ENCODE peak calls at places on chromosome 1, in four cellular contexts. One of them, this sample, is unnamed.
A peak's percentile ranks its signal among the peaks of the same experiment; 100 is the strongest.

GRCh38 chr1:223102797-223103533 is 40.1 kb downstream of the TLR5 start:
- DNase-seq in psoas muscle: no peak
- DNase-seq in adrenal gland: no peak
- DNase-seq in fibroblast of lung: peak; percentile 34
- DNase-seq in this sample: no peak

GRCh38 chr1:78054559-78054958 is 8.8 kb downstream of the GIPC2 start:
- DNase-seq in adrenal gland: no peak
- DNase-seq in fibroblast of lung: peak; percentile 43
- DNase-seq in psoas muscle: no peak
- DNase-seq in this sample: no peak

GRCh38 chr1:109481646-109482045 is 2.1 kb upstream of the ATXN7L2 start:
- DNase-seq in adrenal gland: no peak
- DNase-seq in psoas muscle: no peak
- DNase-seq in fibroblast of lung: no peak
- DNase-seq in this sample: no peak

GRCh38 chr1:155080250-155081228 is 1.9 kb downstream of the EFNA3 start:
- DNase-seq in fibroblast of lung: no peak
- DNase-seq in adrenal gland: no peak
- DNase-seq in psoas muscle: no peak
- DNase-seq in this sample: no peak

GRCh38 chr1:60132985-60133673 is 59.6 kb upstream of the C1orf87 start:
- DNase-seq in adrenal gland: no peak
- DNase-seq in fibroblast of lung: peak; percentile 93
- DNase-seq in psoas muscle: no peak
- DNase-seq in this sample: peak; percentile 89

GRCh38 chr1:46522184-46522968 is 29.1 kb downstream of the KNCN start:
- DNase-seq in fibroblast of lung: peak; percentile 82
- DNase-seq in psoas muscle: peak; percentile 64
- DNase-seq in adrenal gland: peak; percentile 82
- DNase-seq in this sample: no peak

GRCh38 chr1:109821831-109822745 is 58.4 kb upstream of the EPS8L3 start:
- DNase-seq in adrenal gland: peak; percentile 91
- DNase-seq in psoas muscle: peak; percentile 82
- DNase-seq in fibroblast of lung: peak; percentile 63
- DNase-seq in this sample: no peak

GRCh38 chr1:109151146-109151545 is 37.2 kb downstream of the ELAPOR1 start:
- DNase-seq in fibroblast of lung: peak; percentile 72
- DNase-seq in adrenal gland: peak; percentile 35
- DNase-seq in psoas muscle: no peak
- DNase-seq in this sample: no peak

GRCh38 chr1:5647226-5647625 is 345.0 kb downstream of the NPHP4 start:
- DNase-seq in adrenal gland: no peak
- DNase-seq in fibroblast of lung: no peak
- DNase-seq in psoas muscle: no peak
- DNase-seq in this sample: no peak

GRCh38 chr1:94209425-94209824 is 28.0 kb downstream of the ARHGAP29 start:
- DNase-seq in fibroblast of lung: peak; percentile 44
- DNase-seq in psoas muscle: no peak
- DNase-seq in adrenal gland: no peak
- DNase-seq in this sample: peak; percentile 20

GRCh38 chr1:153578936-153579335 is 13.3 kb upstream of the S100A2 start:
- DNase-seq in adrenal gland: no peak
- DNase-seq in psoas muscle: no peak
- DNase-seq in fibroblast of lung: no peak
- DNase-seq in this sample: no peak

GRCh38 chr1:38005195-38006007 is at the start of gene FHL3:
- DNase-seq in adrenal gland: peak; percentile 67
- DNase-seq in psoas muscle: peak; percentile 94
- DNase-seq in fibroblast of lung: peak; percentile 68
- DNase-seq in this sample: no peak

GRCh38 chr1:203039609-203040517 is 13.6 kb downstream of the PPFIA4 start:
- DNase-seq in psoas muscle: no peak
- DNase-seq in adrenal gland: no peak
- DNase-seq in fibroblast of lung: no peak
- DNase-seq in this sample: no peak

GRCh38 chr1:109020693-109021092 is 21.2 kb downstream of the WDR47 start:
- DNase-seq in adrenal gland: no peak
- DNase-seq in psoas muscle: no peak
- DNase-seq in fibroblast of lung: no peak
- DNase-seq in this sample: no peak

GRCh38 chr1:1614204-1614953 is 921 bp upstream of the MIB2 start:
- DNase-seq in fibroblast of lung: peak; percentile 90
- DNase-seq in psoas muscle: peak; percentile 54
- DNase-seq in adrenal gland: peak; percentile 90
- DNase-seq in this sample: no peak

GRCh38 chr1:164587617-164588367 is 28.8 kb downstream of the PBX1 start:
- DNase-seq in fibroblast of lung: no peak
- DNase-seq in psoas muscle: no peak
- DNase-seq in adrenal gland: no peak
- DNase-seq in this sample: no peak

GRCh38 chr1:200299571-200299970 is 110.3 kb downstream of the ZNF281 start:
- DNase-seq in fibroblast of lung: peak; percentile 25
- DNase-seq in adrenal gland: no peak
- DNase-seq in psoas muscle: no peak
- DNase-seq in this sample: no peak

GRCh38 chr1:155131285-155131684 is 3.6 kb downstream of the EFNA1 start:
- DNase-seq in fibroblast of lung: no peak
- DNase-seq in psoas muscle: peak; percentile 90
- DNase-seq in adrenal gland: no peak
- DNase-seq in this sample: no peak

GRCh38 chr1:8602471-8603219 is 214.8 kb downstream of the RERE start:
- DNase-seq in fibroblast of lung: no peak
- DNase-seq in adrenal gland: no peak
- DNase-seq in psoas muscle: no peak
- DNase-seq in this sample: no peak

GRCh38 chr1:2412773-2413494 is 570 bp upstream of the PEX10 start:
- DNase-seq in fibroblast of lung: peak; percentile 50
- DNase-seq in psoas muscle: no peak
- DNase-seq in adrenal gland: no peak
- DNase-seq in this sample: no peak

GRCh38 chr1:45491464-45492260 is 699 bp upstream of the TESK2 start:
- DNase-seq in adrenal gland: no peak
- DNase-seq in psoas muscle: no peak
- DNase-seq in fibroblast of lung: no peak
- DNase-seq in this sample: no peak

GRCh38 chr1:155000475-155000724 is 2.2 kb upstream of the ZBTB7B start:
- DNase-seq in fibroblast of lung: no peak
- DNase-seq in adrenal gland: no peak
- DNase-seq in psoas muscle: no peak
- DNase-seq in this sample: no peak

GRCh38 chr1:234906654-234907053 is 222.0 kb downstream of the TOMM20 start:
- DNase-seq in psoas muscle: no peak
- DNase-seq in adrenal gland: no peak
- DNase-seq in fibroblast of lung: no peak
- DNase-seq in this sample: no peak

GRCh38 chr1:36136535-36136934 is 11.5 kb upstream of the COL8A2 start:
- DNase-seq in adrenal gland: peak; percentile 90
- DNase-seq in psoas muscle: no peak
- DNase-seq in fibroblast of lung: peak; percentile 94
- DNase-seq in this sample: peak; percentile 63

GRCh38 chr1:107776898-107777663 is 187.9 kb downstream of the VAV3 start:
- DNase-seq in fibroblast of lung: no peak
- DNase-seq in adrenal gland: no peak
- DNase-seq in psoas muscle: no peak
- DNase-seq in this sample: no peak

GRCh38 chr1:11198851-11199628 is 9.9 kb downstream of the ANGPTL7 start:
- DNase-seq in adrenal gland: no peak
- DNase-seq in psoas muscle: no peak
- DNase-seq in fibroblast of lung: no peak
- DNase-seq in this sample: no peak

GRCh38 chr1:196651637-196652215 is at the start of gene CFH:
- DNase-seq in adrenal gland: no peak
- DNase-seq in psoas muscle: no peak
- DNase-seq in fibroblast of lung: peak; percentile 95
- DNase-seq in this sample: peak; percentile 77

GRCh38 chr1:119816407-119816806 is 5.1 kb upstream of the REG4 start:
- DNase-seq in psoas muscle: no peak
- DNase-seq in fibroblast of lung: peak; percentile 45
- DNase-seq in adrenal gland: no peak
- DNase-seq in this sample: no peak

GRCh38 chr1:98325646-98326441 is 335.7 kb upstream of the SNX7 start:
- DNase-seq in adrenal gland: peak; percentile 42
- DNase-seq in psoas muscle: peak; percentile 71
- DNase-seq in fibroblast of lung: peak; percentile 89
- DNase-seq in this sample: peak; percentile 54

GRCh38 chr1:40592107-40592773 is 60.8 kb downstream of the ZNF684 start:
- DNase-seq in adrenal gland: no peak
- DNase-seq in psoas muscle: no peak
- DNase-seq in fibroblast of lung: peak; percentile 38
- DNase-seq in this sample: no peak

GRCh38 chr1:27372808-27373690 is 1.6 kb downstream of the FCN3 start:
- DNase-seq in adrenal gland: no peak
- DNase-seq in psoas muscle: no peak
- DNase-seq in fibroblast of lung: no peak
- DNase-seq in this sample: no peak

GRCh38 chr1:36400825-36401601 is 3.3 kb upstream of the LSM10 start:
- DNase-seq in adrenal gland: peak; percentile 74
- DNase-seq in psoas muscle: peak; percentile 85
- DNase-seq in fibroblast of lung: no peak
- DNase-seq in this sample: no peak

GRCh38 chr1:22641906-22642636 is 1.4 kb upstream of the C1QC start:
- DNase-seq in fibroblast of lung: peak; percentile 23
- DNase-seq in psoas muscle: peak; percentile 92
- DNase-seq in adrenal gland: peak; percentile 79
- DNase-seq in this sample: no peak

GRCh38 chr1:207823880-207824566 is 72.2 kb downstream of the CD46 start:
- DNase-seq in fibroblast of lung: peak; percentile 98
- DNase-seq in psoas muscle: peak; percentile 93
- DNase-seq in adrenal gland: peak; percentile 95
- DNase-seq in this sample: peak; percentile 90

GRCh38 chr1:94245747-94246438 is 8.5 kb upstream of the ARHGAP29 start:
- DNase-seq in psoas muscle: no peak
- DNase-seq in adrenal gland: no peak
- DNase-seq in fibroblast of lung: peak; percentile 54
- DNase-seq in this sample: no peak

GRCh38 chr1:51519857-51520699 is 1.0 kb upstream of the EPS15 start:
- DNase-seq in adrenal gland: peak; percentile 64
- DNase-seq in psoas muscle: no peak
- DNase-seq in fibroblast of lung: peak; percentile 96
- DNase-seq in this sample: peak; percentile 50

GRCh38 chr1:77831566-77831965 is 52.1 kb downstream of the MIGA1 start:
- DNase-seq in adrenal gland: no peak
- DNase-seq in fibroblast of lung: peak; percentile 45
- DNase-seq in psoas muscle: no peak
- DNase-seq in this sample: no peak

GRCh38 chr1:115314765-115315164 is 23.3 kb downstream of the NGF start:
- DNase-seq in psoas muscle: no peak
- DNase-seq in adrenal gland: no peak
- DNase-seq in fibroblast of lung: peak; percentile 98
- DNase-seq in this sample: peak; percentile 65

DNA sequence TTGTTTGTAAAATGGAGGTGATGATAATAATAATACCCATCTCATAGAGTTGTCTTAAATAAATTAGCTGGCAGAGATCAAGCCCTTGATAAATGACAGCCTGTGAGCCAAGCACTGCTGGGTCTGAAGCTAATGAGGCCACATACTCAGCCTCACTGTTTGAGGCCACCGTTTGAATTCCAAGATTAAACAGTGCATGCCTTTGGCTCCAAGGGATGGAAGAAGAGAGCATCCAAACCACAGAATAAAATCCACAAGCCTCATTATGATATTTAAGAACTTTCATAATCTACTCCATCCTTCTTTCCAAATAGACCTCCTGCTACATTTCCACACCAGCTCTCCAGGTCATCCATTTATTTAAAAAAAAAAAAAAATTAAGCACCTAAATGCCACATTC is 29.0 kb downstream of the TGFBR3 start:
- DNase-seq in fibroblast of lung: peak; percentile 53
- DNase-seq in psoas muscle: no peak
- DNase-seq in adrenal gland: no peak
- DNase-seq in this sample: no peak
- H3K4me3 ChIP-seq in fibroblast of lung: no peak overlapping the region
- H3K4me3 ChIP-seq in psoas muscle: no peak overlapping the region
- H3K4me3 ChIP-seq in adrenal gland: no peak overlapping the region
- H3K4me3 ChIP-seq in this sample: no peak overlapping the region

GRCh38 chr1:220726634-220727033 is 21.5 kb upstream of the MTARC2 start:
- DNase-seq in adrenal gland: no peak
- DNase-seq in psoas muscle: no peak
- DNase-seq in fibroblast of lung: no peak
- DNase-seq in this sample: no peak
- TF ChIP-seq CTCF in adrenal gland: no peak
- TF ChIP-seq CTCF in psoas muscle: no peak
- TF ChIP-seq CTCF in fibroblast of lung: peak; percentile 33
- TF ChIP-seq CTCF in this sample: peak; percentile 26

DNA sequence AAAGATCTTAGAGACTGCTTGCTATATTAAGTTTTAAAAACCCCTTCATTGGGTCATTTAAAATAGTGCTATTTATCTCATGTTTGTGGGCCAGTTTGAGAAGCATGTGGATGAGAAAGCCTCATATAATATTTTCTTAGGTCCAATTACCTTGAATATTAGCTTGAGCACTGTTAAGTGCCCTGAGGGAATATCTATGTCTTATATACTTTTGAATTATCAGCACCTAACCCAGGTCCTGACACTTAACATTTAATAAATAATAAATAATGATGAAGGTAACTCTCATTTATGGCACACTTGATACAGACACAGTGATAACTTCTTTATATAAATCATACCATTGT is 293 bp upstream of the GBP2 start:
- DNase-seq in psoas muscle: no peak
- DNase-seq in fibroblast of lung: no peak
- DNase-seq in adrenal gland: no peak
- DNase-seq in this sample: no peak
- H3K4me3 ChIP-seq in psoas muscle: peak overlapping the region; percentile 67
- H3K4me3 ChIP-seq in fibroblast of lung: peak overlapping the region; percentile 59
- H3K4me3 ChIP-seq in adrenal gland: no peak overlapping the region
- H3K4me3 ChIP-seq in this sample: no peak overlapping the region

DNA sequence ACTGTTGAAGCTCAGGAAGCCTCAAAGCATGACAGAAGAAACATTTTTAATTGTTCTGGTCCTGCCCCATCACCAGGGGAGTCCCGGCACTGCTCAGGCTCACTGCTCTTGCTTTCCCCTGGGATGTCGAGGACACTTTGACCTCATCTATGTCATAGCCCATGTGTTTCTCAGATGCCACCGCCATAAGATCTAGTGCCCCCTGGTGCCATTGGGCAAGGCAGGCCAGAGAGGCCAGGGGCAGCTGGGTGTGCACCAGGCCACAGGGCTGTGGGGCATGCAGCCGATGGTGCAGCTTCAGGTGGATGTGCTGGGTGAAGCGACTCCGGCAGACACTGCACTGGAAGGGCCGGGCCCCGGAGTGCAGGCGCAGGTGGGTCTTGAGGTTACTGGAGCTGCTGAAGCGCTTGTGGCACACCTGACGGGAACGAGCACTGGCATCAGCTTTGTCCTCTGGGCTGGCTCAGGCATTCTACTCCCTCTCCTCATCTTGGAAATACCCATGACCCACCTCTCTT is 7.7 kb upstream of the CRYBG2 start:
- DNase-seq in psoas muscle: peak; percentile 29
- DNase-seq in fibroblast of lung: no peak
- DNase-seq in adrenal gland: no peak
- DNase-seq in this sample: no peak
- TF ChIP-seq CTCF in psoas muscle: no peak
- TF ChIP-seq CTCF in fibroblast of lung: no peak
- TF ChIP-seq CTCF in adrenal gland: no peak
- TF ChIP-seq CTCF in this sample: no peak

This sample was measured in BJ.